ENCODE peak calls at places on chromosome 6, in five cellular contexts. One of them, this sample, is unnamed. For H3K27me3 and H3K9me3, the result is how much of the 10 kb centered on the place peaks cover.

GRCh38 chr6:162055365-162055764 is 672.2 kb downstream of the PRKN start:
- DNase-seq in left lung: peak
- DNase-seq in tibial artery: no peak
- DNase-seq in uterus: no peak
- DNase-seq in thyroid gland: no peak
- DNase-seq in this sample: no peak

GRCh38 chr6:54681267-54681666 is 165.3 kb upstream of the FAM83B start:
- DNase-seq in uterus: no peak
- DNase-seq in thyroid gland: no peak
- DNase-seq in tibial artery: no peak
- DNase-seq in left lung: no peak
- DNase-seq in this sample: no peak

GRCh38 chr6:41964201-41964887 is 22.7 kb upstream of the CCND3 start:
- DNase-seq in left lung: no peak
- DNase-seq in tibial artery: no peak
- DNase-seq in uterus: no peak
- DNase-seq in thyroid gland: no peak
- DNase-seq in this sample: no peak

GRCh38 chr6:85129881-85130280 is 320.0 kb upstream of the NT5E start:
- DNase-seq in left lung: no peak
- DNase-seq in tibial artery: no peak
- DNase-seq in uterus: no peak
- DNase-seq in thyroid gland: no peak
- DNase-seq in this sample: no peak

GRCh38 chr6:104325341-104326172 is 534.2 kb downstream of the HACE1 start:
- DNase-seq in tibial artery: no peak
- DNase-seq in thyroid gland: no peak
- DNase-seq in uterus: no peak
- DNase-seq in left lung: no peak
- DNase-seq in this sample: no peak

GRCh38 chr6:91710356-91710755 is 1123.5 kb upstream of the MAP3K7 start:
- DNase-seq in thyroid gland: no peak
- DNase-seq in tibial artery: no peak
- DNase-seq in left lung: no peak
- DNase-seq in uterus: no peak
- DNase-seq in this sample: no peak

GRCh38 chr6:160445130-160445529 is 97.0 kb downstream of the SLC22A3 start:
- DNase-seq in uterus: no peak
- DNase-seq in tibial artery: no peak
- DNase-seq in left lung: no peak
- DNase-seq in thyroid gland: no peak
- DNase-seq in this sample: no peak

GRCh38 chr6:90169328-90169886 is 127.2 kb downstream of the BACH2 start:
- DNase-seq in thyroid gland: no peak
- DNase-seq in uterus: no peak
- DNase-seq in left lung: no peak
- DNase-seq in tibial artery: no peak
- DNase-seq in this sample: no peak

GRCh38 chr6:34791164-34791841 is 580 bp upstream of the BLTP3A start:
- DNase-seq in tibial artery: peak
- DNase-seq in uterus: peak
- DNase-seq in left lung: peak
- DNase-seq in thyroid gland: peak
- DNase-seq in this sample: peak

GRCh38 chr6:108942556-108943492 is 94.6 kb downstream of the ARMC2 start:
- DNase-seq in tibial artery: no peak
- DNase-seq in uterus: no peak
- DNase-seq in thyroid gland: no peak
- DNase-seq in left lung: no peak
- DNase-seq in this sample: no peak

GRCh38 chr6:52340603-52340880 is 21.4 kb upstream of the PAQR8 start:
- DNase-seq in tibial artery: no peak
- DNase-seq in uterus: no peak
- DNase-seq in thyroid gland: no peak
- DNase-seq in left lung: no peak
- DNase-seq in this sample: no peak

GRCh38 chr6:16514249-16514648 is 247.0 kb downstream of the ATXN1 start:
- DNase-seq in uterus: no peak
- DNase-seq in thyroid gland: no peak
- DNase-seq in tibial artery: no peak
- DNase-seq in left lung: no peak
- DNase-seq in this sample: no peak

GRCh38 chr6:166596741-166597507 is 10.4 kb upstream of the RAMACL start:
- DNase-seq in uterus: no peak
- DNase-seq in left lung: no peak
- DNase-seq in thyroid gland: no peak
- DNase-seq in tibial artery: no peak
- DNase-seq in this sample: no peak

GRCh38 chr6:36755435-36756348 is 58.1 kb downstream of the RAB44 start:
- DNase-seq in tibial artery: no peak
- DNase-seq in left lung: no peak
- DNase-seq in thyroid gland: no peak
- DNase-seq in uterus: no peak
- DNase-seq in this sample: no peak

GRCh38 chr6:35688605-35689322 is at the start of gene FKBP5:
- DNase-seq in left lung: peak
- DNase-seq in uterus: peak
- DNase-seq in tibial artery: peak
- DNase-seq in thyroid gland: peak
- DNase-seq in this sample: peak

GRCh38 chr6:112979830-112980229 is 632.7 kb downstream of the RFPL4B start:
- DNase-seq in tibial artery: no peak
- DNase-seq in left lung: no peak
- DNase-seq in uterus: no peak
- DNase-seq in thyroid gland: no peak
- DNase-seq in this sample: no peak

GRCh38 chr6:159174263-159174974 is 5.2 kb downstream of the FNDC1 start:
- DNase-seq in uterus: no peak
- DNase-seq in left lung: peak
- DNase-seq in thyroid gland: peak
- DNase-seq in tibial artery: peak
- DNase-seq in this sample: peak
- H3K27me3 ChIP-seq in uterus: under half
- H3K27me3 ChIP-seq in left lung: under half
- H3K27me3 ChIP-seq in thyroid gland: under half
- H3K27me3 ChIP-seq in tibial artery: under half
- H3K27me3 ChIP-seq in this sample: half or more

GRCh38 chr6:6604566-6604965 is 16.0 kb downstream of the LY86 start:
- DNase-seq in uterus: no peak
- DNase-seq in tibial artery: no peak
- DNase-seq in left lung: no peak
- DNase-seq in thyroid gland: no peak
- DNase-seq in this sample: no peak
- H3K9me3 ChIP-seq in uterus: under half
- H3K9me3 ChIP-seq in tibial artery: under half
- H3K9me3 ChIP-seq in left lung: under half
- H3K9me3 ChIP-seq in thyroid gland: under half
- H3K9me3 ChIP-seq in this sample: under half

GRCh38 chr6:143746202-143747119 is 68.7 kb downstream of the PHACTR2 start:
- DNase-seq in thyroid gland: peak
- DNase-seq in left lung: no peak
- DNase-seq in tibial artery: no peak
- DNase-seq in uterus: no peak
- DNase-seq in this sample: no peak

GRCh38 chr6:143747347-143747842 is 69.6 kb downstream of the PHACTR2 start:
- DNase-seq in uterus: no peak
- DNase-seq in left lung: no peak
- DNase-seq in tibial artery: no peak
- DNase-seq in thyroid gland: no peak
- DNase-seq in this sample: no peak

GRCh38 chr6:143744593-143745151 is 66.9 kb downstream of the PHACTR2 start:
- DNase-seq in uterus: no peak
- DNase-seq in thyroid gland: no peak
- DNase-seq in left lung: no peak
- DNase-seq in tibial artery: no peak
- DNase-seq in this sample: no peak

GRCh38 chr6:143743256-143744166 is 65.7 kb downstream of the PHACTR2 start:
- DNase-seq in thyroid gland: peak
- DNase-seq in uterus: peak
- DNase-seq in left lung: no peak
- DNase-seq in tibial artery: no peak
- DNase-seq in this sample: peak

GRCh38 chr6:143745160-143746133 is 67.7 kb downstream of the PHACTR2 start:
- DNase-seq in uterus: peak
- DNase-seq in left lung: no peak
- DNase-seq in thyroid gland: peak
- DNase-seq in tibial artery: no peak
- DNase-seq in this sample: no peak
- H3K4me3 ChIP-seq in uterus: peak
- H3K4me3 ChIP-seq in left lung: no peak
- H3K4me3 ChIP-seq in thyroid gland: no peak
- H3K4me3 ChIP-seq in tibial artery: peak
- H3K4me3 ChIP-seq in this sample: peak

GRCh38 chr6:150076196-150076893 is 7.4 kb upstream of the ULBP3 start:
- DNase-seq in tibial artery: no peak
- DNase-seq in left lung: no peak
- DNase-seq in uterus: no peak
- DNase-seq in thyroid gland: peak
- DNase-seq in this sample: no peak

GRCh38 chr6:150072201-150072600 is 3.3 kb upstream of the ULBP3 start:
- DNase-seq in left lung: peak
- DNase-seq in thyroid gland: peak
- DNase-seq in tibial artery: peak
- DNase-seq in uterus: no peak
- DNase-seq in this sample: no peak

GRCh38 chr6:150070236-150070860 is 1.4 kb upstream of the ULBP3 start:
- DNase-seq in thyroid gland: peak
- DNase-seq in uterus: no peak
- DNase-seq in left lung: no peak
- DNase-seq in tibial artery: no peak
- DNase-seq in this sample: no peak

GRCh38 chr6:150078788-150079187 is 9.9 kb upstream of the ULBP3 start:
- DNase-seq in left lung: no peak
- DNase-seq in thyroid gland: no peak
- DNase-seq in tibial artery: no peak
- DNase-seq in uterus: no peak
- DNase-seq in this sample: no peak

GRCh38 chr6:150074651-150075416 is 5.9 kb upstream of the ULBP3 start:
- DNase-seq in thyroid gland: peak
- DNase-seq in uterus: no peak
- DNase-seq in left lung: no peak
- DNase-seq in tibial artery: no peak
- DNase-seq in this sample: no peak
- H3K27me3 ChIP-seq in thyroid gland: under half
- H3K27me3 ChIP-seq in uterus: under half
- H3K27me3 ChIP-seq in left lung: under half
- H3K27me3 ChIP-seq in tibial artery: under half
- H3K27me3 ChIP-seq in this sample: under half

This sample was measured in left ventricle myocardium inferior.